ENCODE peak calls at places on chromosomes 16 and 17, in four cellular contexts. Q, B, M and Y are unnamed samples.

GRCh38 chr17:1473170-1473569 is 17.1 kb upstream of the CRK start:
- DNase-seq in Q (no peak), B (no peak), M (no peak), Y (no peak)

GRCh38 chr17:76511562-76512365 is 10.5 kb upstream of the RHBDF2 start:
- DNase-seq in Q (no peak), M (no peak), B (no peak), Y (no peak)

GRCh38 chr17:19867654-19868395 is at the start of gene ULK2:
- DNase-seq in M (no peak), Q (peak), B (no peak), Y (peak)

GRCh38 chr16:50153648-50154368 is 702 bp downstream of the TENT4B start:
- DNase-seq in Q (no peak), M (no peak), B (peak), Y (peak)

GRCh38 chr16:53266156-53266555 is 168.1 kb upstream of the RBL2 start:
- DNase-seq in Q (no peak), M (no peak), B (no peak), Y (no peak)

GRCh38 chr17:73787036-73787720 is 142.9 kb upstream of the SDK2 start:
- DNase-seq in M (no peak), Q (no peak), B (no peak), Y (no peak)

GRCh38 chr16:68642436-68643064 is 2.6 kb upstream of the CDH3 start:
- DNase-seq in M (no peak), Q (no peak), B (no peak), Y (peak)

GRCh38 chr17:2867441-2868424 is 71.5 kb downstream of the RAP1GAP2 start:
- DNase-seq in M (peak), Q (peak), B (no peak), Y (no peak)

GRCh38 chr16:24771132-24771778 is 41.8 kb downstream of the TNRC6A start:
- DNase-seq in M (no peak), Q (no peak), B (no peak), Y (no peak)

GRCh38 chr17:40340880-40341807 is 23.4 kb downstream of the GJD3 start:
- DNase-seq in M (peak), Q (peak), B (peak), Y (peak)

GRCh38 chr16:3099732-3100499 is 822 bp upstream of the ZSCAN10 start:
- DNase-seq in M (peak), Q (peak), B (peak), Y (peak)

DNA sequence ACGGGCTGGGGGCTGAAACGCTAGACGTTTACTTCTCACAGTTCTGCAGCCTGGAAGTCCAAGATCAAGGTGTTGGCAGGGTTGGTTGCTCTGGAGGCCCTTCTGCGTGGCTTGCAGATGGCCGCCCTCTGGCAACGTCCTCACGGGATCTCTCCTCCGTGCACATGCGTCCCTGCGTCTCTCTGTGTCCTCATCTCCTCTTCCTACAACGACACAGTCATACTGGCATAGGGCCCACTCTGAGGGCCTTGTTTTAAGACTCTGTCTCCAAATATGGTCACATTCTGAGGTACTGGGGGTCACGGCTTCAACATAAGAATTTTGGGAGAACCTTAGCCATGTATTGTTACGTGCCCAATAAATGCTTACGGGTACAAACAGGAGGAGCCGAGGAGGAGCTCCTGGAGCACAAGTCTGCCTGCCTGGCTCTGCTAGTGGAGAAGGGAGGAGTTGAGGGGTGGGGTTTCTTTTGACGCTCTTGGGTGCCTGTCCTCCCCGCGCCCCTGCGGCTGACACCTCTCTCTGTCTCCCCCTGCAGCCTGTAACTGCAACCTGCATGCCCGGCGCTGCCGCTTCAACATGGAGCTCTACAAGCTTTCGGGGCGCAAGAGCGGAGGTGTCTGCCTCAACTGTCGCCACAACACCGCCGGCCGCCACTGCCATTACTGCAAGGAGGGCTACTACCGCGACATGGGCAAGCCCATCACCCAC is 141.1 kb downstream of the NTN1 start:
- DNase-seq in Q (peak), B (peak), M (no peak), Y (peak)
- TF ChIP-seq PHF8 in Q (no peak), B (no peak), M (no peak), Y (no peak)

GRCh38 chr17:48013876-48014602 is 23.6 kb downstream of the COPZ2 start:
- DNase-seq in B (no peak), M (no peak), Q (no peak), Y (no peak)
- TF ChIP-seq PHF8 in B (no peak), M (no peak), Q (no peak), Y (no peak)

GRCh38 chr17:17987901-17988300 is 15.2 kb downstream of the DRC3 start:
- DNase-seq in M (no peak), B (no peak), Q (no peak), Y (no peak)

GRCh38 chr17:17989618-17990017 is 17.0 kb downstream of the DRC3 start:
- DNase-seq in B (no peak), M (no peak), Q (no peak), Y (no peak)

GRCh38 chr17:17989081-17989480 is 16.4 kb downstream of the DRC3 start:
- DNase-seq in Q (no peak), B (no peak), M (no peak), Y (no peak)

GRCh38 chr17:17988427-17988945 is 15.8 kb downstream of the DRC3 start:
- DNase-seq in M (no peak), B (no peak), Q (no peak), Y (no peak)

DNA sequence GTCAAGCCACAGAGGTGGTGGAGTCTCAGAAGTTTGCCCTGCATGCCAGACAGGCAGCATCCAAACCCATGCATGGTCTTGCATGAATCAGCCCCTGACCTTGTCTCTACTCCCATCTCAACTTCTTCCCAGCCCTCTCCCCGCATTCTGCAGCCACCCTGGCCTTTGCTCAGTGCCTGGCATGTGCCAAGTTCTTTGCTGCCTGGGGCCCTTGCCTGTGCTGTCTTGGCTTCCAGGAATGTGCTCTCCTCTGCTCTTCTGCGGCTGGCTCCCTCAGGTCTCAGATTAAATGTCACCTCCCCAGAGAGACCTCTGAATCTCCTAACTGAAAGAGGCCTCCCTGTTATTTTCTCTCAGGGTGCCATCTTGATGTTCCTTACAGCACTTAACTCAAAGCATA is 17.6 kb downstream of the DRC3 start:
- DNase-seq in B (no peak), Q (peak), M (no peak), Y (no peak)
- TF ChIP-seq PHF8 in B (no peak), Q (no peak), M (no peak), Y (no peak)

DNA sequence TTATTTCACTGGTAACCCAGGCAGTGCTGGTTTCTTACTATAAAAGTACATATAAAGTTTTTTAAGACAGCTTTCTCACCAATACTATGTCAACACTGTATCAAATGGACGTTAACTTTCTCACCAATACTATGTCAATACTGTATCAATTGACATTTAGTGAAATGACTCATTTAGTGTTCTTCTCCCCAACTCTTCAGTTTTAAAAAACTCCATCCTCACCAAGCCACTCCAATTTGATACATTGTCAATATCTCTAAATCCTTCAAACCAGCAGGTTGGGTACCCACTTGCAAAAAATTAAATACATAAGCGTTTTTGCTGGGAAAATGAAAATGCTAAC is 4.8 kb downstream of the TOB1 start:
- DNase-seq in M (no peak), B (no peak), Q (no peak), Y (no peak)
- TF ChIP-seq PHF8 in M (no peak), B (no peak), Q (no peak), Y (no peak)